ENCODE peak calls at places on chromosomes 12 and 14, in eight cellular contexts. U is CD8-positive, alpha-beta memory T cell; N is Panc1; O is neural progenitor cell; H is A673; P is effector memory CD4-positive, alpha-beta T cell; Z is heart left ventricle; Q is esophagus squamous epithelium. C is an unnamed sample.

GRCh38 chr12:120115692-120116442 is 686 bp downstream of the RAB35 start:
- DNase-seq in U (no peak), N (no peak), O (no peak), H (peak; percentile 40), P (no peak), Z (peak; percentile 35), Q (no peak), C (no peak)

GRCh38 chr12:12534975-12535374 is 27.7 kb downstream of the DUSP16 start:
- DNase-seq in U (no peak), N (no peak), O (no peak), H (no peak), P (no peak), Z (peak; percentile 27), Q (no peak), C (no peak)

GRCh38 chr12:2264622-2265306 is 212.0 kb downstream of the CACNA1C start:
- DNase-seq in U (no peak), N (no peak), O (no peak), H (no peak), P (no peak), Z (no peak), Q (no peak), C (no peak)

GRCh38 chr12:108239378-108239777 is 99.7 kb downstream of the CMKLR1 start:
- DNase-seq in U (no peak), N (no peak), O (no peak), H (no peak), P (no peak), Z (no peak), Q (no peak), C (no peak)

GRCh38 chr14:103122578-103123127 is 608 bp upstream of the TNFAIP2 start:
- DNase-seq in U (no peak), N (no peak), O (peak; percentile 57), H (peak; percentile 49), P (no peak), Z (no peak), Q (no peak), C (no peak)

GRCh38 chr14:41915732-41916131 is 309.1 kb downstream of the LRFN5 start:
- DNase-seq in U (no peak), N (no peak), O (no peak), H (no peak), P (no peak), Z (no peak), Q (no peak), C (no peak)

GRCh38 chr12:63877693-63878092 is 33.2 kb downstream of the SRGAP1 start:
- DNase-seq in U (no peak), N (no peak), O (no peak), H (no peak), P (no peak), Z (no peak), Q (no peak), C (no peak)

GRCh38 chr12:83084516-83085234 is 398.0 kb downstream of the TMTC2 start:
- DNase-seq in U (no peak), N (no peak), O (no peak), H (no peak), P (no peak), Z (no peak), Q (no peak), C (no peak)

GRCh38 chr12:124646385-124647230 is 79.2 kb upstream of the NCOR2 start:
- DNase-seq in U (no peak), N (no peak), O (no peak), H (no peak), P (no peak), Z (no peak), Q (no peak), C (no peak)

GRCh38 chr12:123119808-123120207 is 31.1 kb downstream of the PITPNM2 start:
- DNase-seq in U (no peak), N (no peak), O (no peak), H (no peak), P (no peak), Z (no peak), Q (no peak), C (no peak)

GRCh38 chr12:107129315-107129930 is 36.1 kb upstream of the CRY1 start:
- DNase-seq in U (no peak), N (no peak), O (no peak), H (no peak), P (no peak), Z (no peak), Q (no peak), C (no peak)

GRCh38 chr14:92531151-92531873 is 17.7 kb downstream of the RIN3 start:
- DNase-seq in U (peak; percentile 93), N (no peak), O (no peak), H (no peak), P (no peak), Z (no peak), Q (no peak), C (no peak)

DNA sequence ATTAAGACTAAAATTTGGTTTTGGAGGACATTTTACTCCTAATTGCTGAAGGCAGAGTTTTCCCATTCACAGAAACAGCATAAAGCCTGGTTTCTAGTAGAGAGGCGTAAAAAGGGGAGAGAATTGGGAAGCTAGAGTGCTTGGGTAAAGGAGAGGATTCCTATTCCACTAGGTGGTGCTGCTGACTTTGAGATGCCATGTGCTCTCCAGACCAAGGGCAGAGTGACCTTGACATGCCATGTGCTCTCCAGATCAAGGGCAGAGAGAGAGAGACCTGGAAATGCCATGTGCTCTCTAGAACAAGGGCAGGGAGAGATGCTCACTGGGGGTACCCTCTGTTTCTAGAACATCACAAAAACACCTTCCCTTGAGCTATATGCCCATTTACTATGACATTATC is 176.2 kb upstream of the PDZRN4 start:
- DNase-seq in U (no peak), N (no peak), O (no peak), H (peak; percentile 10), P (no peak), Z (no peak), Q (no peak), C (no peak)
- H3K9me3 ChIP-seq in U (peaks cover 3% of the 10 kb centered on the region), N (peaks cover 5% of the 10 kb centered on the region), O (peaks cover 7% of the 10 kb centered on the region), H (peaks cover 56% of the 10 kb centered on the region), P (no peaks in the 10 kb centered on the region), Z (no peaks in the 10 kb centered on the region), Q (peaks cover 8% of the 10 kb centered on the region), C (no peaks in the 10 kb centered on the region)

DNA sequence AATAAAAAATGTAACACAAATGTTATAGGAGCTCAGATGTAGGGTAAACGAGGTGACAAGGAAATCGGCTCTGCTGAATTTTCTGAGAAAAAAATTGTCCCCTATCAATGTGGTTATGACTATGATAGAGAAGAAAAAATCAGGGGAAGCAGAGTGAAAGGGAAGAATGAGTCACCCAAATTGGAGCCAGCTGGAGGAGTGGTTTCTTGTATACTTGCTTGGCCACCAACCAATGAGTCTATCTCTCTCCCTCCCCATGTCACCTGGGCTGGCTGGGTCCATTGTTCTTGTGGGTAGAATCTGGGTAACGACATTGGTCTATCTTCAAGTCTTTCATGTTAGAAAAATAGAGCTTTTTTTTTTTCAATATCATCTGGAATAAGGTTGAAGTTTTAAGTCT is 196.6 kb upstream of the FLRT2 start:
- DNase-seq in U (no peak), N (no peak), O (no peak), H (peak; percentile 52), P (no peak), Z (no peak), Q (no peak), C (no peak)
- H3K9me3 ChIP-seq in U (no peaks in the 10 kb centered on the region), N (no peaks in the 10 kb centered on the region), O (no peaks in the 10 kb centered on the region), H (no peaks in the 10 kb centered on the region), P (no peaks in the 10 kb centered on the region), Z (no peaks in the 10 kb centered on the region), Q (no peaks in the 10 kb centered on the region), C (no peaks in the 10 kb centered on the region)

GRCh38 chr12:39764944-39765560 is 145.4 kb upstream of the ABCD2 start:
- DNase-seq in U (no peak), N (peak; percentile 12), O (peak; percentile 52), H (peak; percentile 56), P (no peak), Z (no peak), Q (no peak), C (no peak)
- H3K9me3 ChIP-seq in U (no peaks in the 10 kb centered on the region), N (no peaks in the 10 kb centered on the region), O (no peaks in the 10 kb centered on the region), H (peaks cover 3% of the 10 kb centered on the region), P (no peaks in the 10 kb centered on the region), Z (peaks cover 6% of the 10 kb centered on the region), Q (no peaks in the 10 kb centered on the region), C (no peaks in the 10 kb centered on the region)

GRCh38 chr12:34334538-34334937 is 312.2 kb downstream of the ALG10 start:
- DNase-seq in U (no peak), N (no peak), O (no peak), H (no peak), P (no peak), Z (no peak), Q (no peak), C (no peak)
- H3K9me3 ChIP-seq in U (no peaks in the 10 kb centered on the region), N (no peaks in the 10 kb centered on the region), O (peaks cover 4% of the 10 kb centered on the region), H (peaks cover 46% of the 10 kb centered on the region), P (no peaks in the 10 kb centered on the region), Z (no peaks in the 10 kb centered on the region), Q (peaks cover 78% of the 10 kb centered on the region), C (no peaks in the 10 kb centered on the region)

GRCh38 chr12:46858368-46858767 is 32.6 kb upstream of the SLC38A4 start:
- DNase-seq in U (no peak), N (no peak), O (peak; percentile 16), H (no peak), P (no peak), Z (no peak), Q (no peak), C (no peak)
- H3K9me3 ChIP-seq in U (no peaks in the 10 kb centered on the region), N (peaks cover 33% of the 10 kb centered on the region), O (peaks cover 24% of the 10 kb centered on the region), H (peaks cover 41% of the 10 kb centered on the region), P (no peaks in the 10 kb centered on the region), Z (peaks cover 18% of the 10 kb centered on the region), Q (peaks cover 5% of the 10 kb centered on the region), C (no peaks in the 10 kb centered on the region)

GRCh38 chr12:132953163-132953425 is 3.0 kb downstream of the ZNF605 start:
- DNase-seq in U (no peak), N (no peak), O (no peak), H (no peak), P (no peak), Z (no peak), Q (no peak), C (no peak)
- H3K9me3 ChIP-seq in U (no peaks in the 10 kb centered on the region), N (peaks cover 47% of the 10 kb centered on the region), O (peaks cover 16% of the 10 kb centered on the region), H (peaks cover 39% of the 10 kb centered on the region), P (peaks cover under 1% of the 10 kb centered on the region), Z (peaks cover 31% of the 10 kb centered on the region), Q (peaks cover 57% of the 10 kb centered on the region), C (no peaks in the 10 kb centered on the region)

GRCh38 chr12:131347732-131348131 is 363.2 kb upstream of the SFSWAP start:
- DNase-seq in U (no peak), N (no peak), O (no peak), H (no peak), P (no peak), Z (no peak), Q (no peak), C (no peak)

GRCh38 chr12:131348226-131349010 is 362.5 kb upstream of the SFSWAP start:
- DNase-seq in U (no peak), N (no peak), O (no peak), H (no peak), P (no peak), Z (no peak), Q (no peak), C (no peak)

GRCh38 chr12:131345521-131346436 is 365.1 kb upstream of the SFSWAP start:
- DNase-seq in U (no peak), N (no peak), O (no peak), H (no peak), P (no peak), Z (no peak), Q (no peak), C (no peak)

GRCh38 chr12:131346578-131347344 is 364.1 kb upstream of the SFSWAP start:
- DNase-seq in U (no peak), N (no peak), O (no peak), H (no peak), P (no peak), Z (no peak), Q (no peak), C (no peak)

GRCh38 chr12:131347345-131347714 is 363.6 kb upstream of the SFSWAP start:
- DNase-seq in U (no peak), N (no peak), O (no peak), H (no peak), P (no peak), Z (no peak), Q (no peak), C (no peak)
- H3K9me3 ChIP-seq in U (no peaks in the 10 kb centered on the region), N (no peaks in the 10 kb centered on the region), O (no peaks in the 10 kb centered on the region), H (no peaks in the 10 kb centered on the region), P (no peaks in the 10 kb centered on the region), Z (no peaks in the 10 kb centered on the region), Q (no peaks in the 10 kb centered on the region), C (no peaks in the 10 kb centered on the region)

C was measured in T-helper 17 cell.